ENCODE peak calls at places on chromosomes 16 and 17, in seven cellular contexts. Q is NCI-H1105 treated with DMSO at 0.1 percent for 48 hours; U is activated naive CD4-positive, alpha-beta T cell; I is glomerular endothelial cell; V is NCI-H1048; N is EL; H is CD8-positive, alpha-beta memory T cell. J is an unnamed sample.

GRCh38 chr17:31533546-31534155 is 142.2 kb downstream of the RAB11FIP4 start:
- DNase-seq in Q (no peak), U (no peak), I (no peak), V (no peak), N (peak), H (no peak), J (no peak)

GRCh38 chr17:76893623-76894358 is 25.6 kb downstream of the MGAT5B start:
- DNase-seq in Q (peak), U (no peak), I (no peak), V (no peak), N (no peak), H (no peak), J (peak)

GRCh38 chr17:45096141-45096540 is 35.0 kb downstream of the NMT1 start:
- DNase-seq in Q (no peak), U (no peak), I (no peak), V (no peak), N (peak), H (no peak), J (no peak)

GRCh38 chr17:37488009-37488604 is 1.6 kb upstream of the DUSP14 start:
- DNase-seq in Q (peak), U (no peak), I (peak), V (no peak), N (peak), H (peak), J (no peak)

GRCh38 chr17:82930924-82931695 is 91.3 kb upstream of the ZNF750 start:
- DNase-seq in Q (no peak), U (no peak), I (no peak), V (no peak), N (no peak), H (no peak), J (no peak)

GRCh38 chr16:28597692-28598261 is 927 bp upstream of the SULT1A2 start:
- DNase-seq in Q (no peak), U (no peak), I (no peak), V (no peak), N (no peak), H (no peak), J (no peak)

GRCh38 chr17:41777579-41778188 is 8.8 kb downstream of the JUP start:
- DNase-seq in Q (peak), U (no peak), I (peak), V (no peak), N (peak), H (no peak), J (peak)

GRCh38 chr17:71071837-71072236 is 902.5 kb downstream of the KCNJ2 start:
- DNase-seq in Q (no peak), U (no peak), I (no peak), V (no peak), N (peak), H (no peak), J (no peak)

GRCh38 chr17:48003686-48004120 is 32.8 kb downstream of the CDK5RAP3 start:
- DNase-seq in Q (peak), U (no peak), I (no peak), V (no peak), N (no peak), H (no peak), J (no peak)

GRCh38 chr17:28811594-28812135 is 30.9 kb downstream of the FAM222B start:
- DNase-seq in Q (peak), U (no peak), I (no peak), V (no peak), N (peak), H (no peak), J (no peak)

GRCh38 chr16:66512589-66513404 is 37.1 kb downstream of the TK2 start:
- DNase-seq in Q (no peak), U (no peak), I (no peak), V (no peak), N (peak), H (no peak), J (no peak)

GRCh38 chr17:2212328-2212981 is 91.1 kb downstream of the SMG6 start:
- DNase-seq in Q (no peak), U (no peak), I (no peak), V (no peak), N (peak), H (no peak), J (no peak)

GRCh38 chr16:28529124-28529523 is 9.7 kb downstream of the NUPR1 start:
- DNase-seq in Q (no peak), U (no peak), I (no peak), V (no peak), N (no peak), H (no peak), J (no peak)

GRCh38 chr16:79964104-79964503 is 363.6 kb upstream of the MAF start:
- DNase-seq in Q (no peak), U (no peak), I (no peak), V (no peak), N (no peak), H (no peak), J (no peak)

GRCh38 chr16:20385844-20386832 is 18.4 kb downstream of the PDILT start:
- DNase-seq in Q (peak), U (peak), I (peak), V (no peak), N (peak), H (peak), J (no peak)

GRCh38 chr16:50680556-50680893 is 587 bp downstream of the SNX20 start:
- DNase-seq in Q (no peak), U (no peak), I (no peak), V (no peak), N (no peak), H (no peak), J (no peak)

GRCh38 chr16:8453359-8453758 is 137.0 kb downstream of the TMEM114 start:
- DNase-seq in Q (no peak), U (no peak), I (no peak), V (no peak), N (no peak), H (no peak), J (no peak)

GRCh38 chr16:66437391-66437945 is 10.4 kb downstream of the BEAN1 start:
- DNase-seq in Q (no peak), U (no peak), I (no peak), V (no peak), N (no peak), H (no peak), J (no peak)

GRCh38 chr16:66277311-66278070 is 89.0 kb upstream of the CDH5 start:
- DNase-seq in Q (no peak), U (no peak), I (no peak), V (no peak), N (no peak), H (no peak), J (no peak)

GRCh38 chr16:66275795-66276428 is 90.6 kb upstream of the CDH5 start:
- DNase-seq in Q (peak), U (no peak), I (peak), V (no peak), N (peak), H (no peak), J (no peak)

GRCh38 chr16:15739940-15740339 is 89.9 kb downstream of the NDE1 start:
- DNase-seq in Q (no peak), U (no peak), I (no peak), V (no peak), N (no peak), H (no peak), J (no peak)

GRCh38 chr17:74181341-74181740 is 22.1 kb upstream of the RPL38 start:
- DNase-seq in Q (no peak), U (no peak), I (no peak), V (no peak), N (no peak), H (no peak), J (no peak)

GRCh38 chr17:77948690-77949114 is 9.8 kb upstream of the TNRC6C start:
- DNase-seq in Q (no peak), U (no peak), I (no peak), V (no peak), N (peak), H (no peak), J (no peak)

GRCh38 chr16:72537684-72538083 is 365.7 kb upstream of the PMFBP1 start:
- DNase-seq in Q (no peak), U (no peak), I (peak), V (no peak), N (peak), H (no peak), J (no peak)

GRCh38 chr17:8632087-8632486 is 1.6 kb upstream of the MYH10 start:
- DNase-seq in Q (peak), U (no peak), I (no peak), V (no peak), N (no peak), H (no peak), J (no peak)

GRCh38 chr16:86953631-86954465 is 363.3 kb downstream of the C16orf95 start:
- DNase-seq in Q (no peak), U (no peak), I (no peak), V (no peak), N (no peak), H (no peak), J (no peak)

GRCh38 chr17:58352843-58353719 is 1.1 kb upstream of the SUPT4H1 start:
- DNase-seq in Q (no peak), U (no peak), I (no peak), V (no peak), N (peak), H (peak), J (no peak)

GRCh38 chr16:56936950-56937349 is 5.0 kb downstream of the HERPUD1 start:
- DNase-seq in Q (peak), U (no peak), I (no peak), V (no peak), N (no peak), H (no peak), J (no peak)

GRCh38 chr16:70610273-70611223 is 35.8 kb upstream of the IL34 start:
- DNase-seq in Q (no peak), U (no peak), I (no peak), V (no peak), N (no peak), H (no peak), J (no peak)

GRCh38 chr17:54901230-54901847 is 687 bp downstream of the TOM1L1 start:
- DNase-seq in Q (peak), U (no peak), I (no peak), V (no peak), N (peak), H (no peak), J (peak)

GRCh38 chr17:81483085-81483861 is 29.3 kb downstream of the ACTG1 start:
- DNase-seq in Q (no peak), U (no peak), I (no peak), V (no peak), N (no peak), H (peak), J (no peak)

GRCh38 chr17:76336756-76337412 is 16.8 kb downstream of the PRPSAP1 start:
- DNase-seq in Q (no peak), U (no peak), I (no peak), V (no peak), N (no peak), H (no peak), J (no peak)

GRCh38 chr16:50627419-50627818 is 53.7 kb downstream of the SNX20 start:
- DNase-seq in Q (no peak), U (peak), I (no peak), V (no peak), N (peak), H (peak), J (peak)